ENCODE peak calls at places on chromosomes 4 and X, in four cellular contexts. P is GM23248, E is left lung, N is ovary. W is an unnamed sample. For H3K4me1, the result is how much of the 10 kb centered on the place peaks cover.

GRCh38 chr4:139655116-139655515 is 10.5 kb upstream of the MGST2 start:
- DNase-seq in E (no peak), N (no peak), P (peak), W (no peak)

GRCh38 chr4:137370206-137370633 is 162.1 kb downstream of the PCDH18 start:
- DNase-seq in N (no peak), P (peak), E (no peak), W (no peak)

GRCh38 chr4:162644346-162644745 is 480.5 kb upstream of the FSTL5 start:
- DNase-seq in N (no peak), E (no peak), P (peak), W (no peak)

GRCh38 chrX:153339662-153340061 is 5.7 kb downstream of the ZNF275 start:
- DNase-seq in E (no peak), P (no peak), N (no peak), W (no peak)

GRCh38 chrX:12819231-12819630 is 28.0 kb downstream of the PRPS2 start:
- DNase-seq in N (no peak), P (peak), E (no peak), W (no peak)

GRCh38 chrX:43970528-43970927 is 2.7 kb downstream of the NDP start:
- DNase-seq in E (no peak), N (no peak), P (peak), W (no peak)

GRCh38 chr4:23728971-23729370 is 160.9 kb downstream of the PPARGC1A start:
- DNase-seq in P (no peak), E (no peak), N (no peak), W (no peak)

GRCh38 chrX:155216940-155217450 is 735 bp downstream of the VBP1 start:
- DNase-seq in P (peak), N (no peak), E (no peak), W (no peak)

GRCh38 chr4:80592950-80593349 is 257.4 kb downstream of the CFAP299 start:
- DNase-seq in E (no peak), N (no peak), P (no peak), W (no peak)

GRCh38 chrX:140057001-140057411 is 91.7 kb upstream of the CXorf66 start:
- DNase-seq in P (peak), N (peak), E (peak), W (no peak)

GRCh38 chr4:150244600-150244999 is 166.4 kb downstream of the DCLK2 start:
- DNase-seq in E (no peak), N (no peak), P (peak), W (no peak)
- H3K4me1 ChIP-seq in E (under half), N (under half), P (under half), W (under half)

DNA sequence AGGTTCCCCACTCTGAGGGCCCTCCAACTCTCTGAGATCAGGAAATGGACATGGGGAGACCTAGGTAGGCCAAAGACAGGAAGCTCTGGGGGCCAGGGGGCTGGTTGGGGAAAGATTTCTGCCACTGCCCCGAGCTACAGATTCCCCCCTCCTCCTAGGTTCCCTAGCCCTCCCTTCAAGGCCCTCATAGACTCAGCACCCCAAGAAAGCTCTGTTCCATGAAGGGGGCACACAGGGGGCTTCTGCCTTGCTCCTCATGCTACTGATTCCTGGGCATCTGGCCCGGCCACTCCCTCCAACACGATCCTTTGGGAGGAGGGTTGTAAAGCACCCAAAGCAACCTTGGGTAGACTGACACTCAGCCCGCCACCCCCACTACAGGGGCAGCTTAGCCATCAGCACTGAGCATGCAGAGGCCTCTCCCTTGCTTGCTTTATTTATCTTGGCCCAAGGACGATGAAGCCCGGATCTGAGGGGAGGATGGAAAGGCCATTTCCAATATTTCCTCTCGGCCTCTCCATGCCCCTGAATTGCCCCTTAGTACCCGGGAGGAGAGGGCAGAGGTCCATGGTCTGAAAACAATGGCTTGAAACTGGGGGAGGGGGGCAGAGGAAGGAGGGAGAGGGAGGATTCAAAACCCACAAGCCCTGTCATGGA is 146.7 kb downstream of the PJA1 start:
- DNase-seq in E (no peak), P (no peak), N (no peak), W (no peak)
- H3K4me3 ChIP-seq in E (no peak), P (no peak), N (no peak), W (no peak)

GRCh38 chr4:185255868-185256267 is 46.5 kb downstream of the SNX25 start:
- DNase-seq in N (no peak), E (no peak), P (no peak), W (no peak)

GRCh38 chr4:185254434-185254833 is 45.0 kb downstream of the SNX25 start:
- DNase-seq in P (no peak), E (no peak), N (no peak), W (no peak)

GRCh38 chr4:185257086-185257485 is 47.7 kb downstream of the SNX25 start:
- DNase-seq in E (no peak), P (no peak), N (no peak), W (no peak)

GRCh38 chr4:185257694-185258093 is 48.3 kb downstream of the SNX25 start:
- DNase-seq in E (no peak), N (no peak), P (no peak), W (no peak)

DNA sequence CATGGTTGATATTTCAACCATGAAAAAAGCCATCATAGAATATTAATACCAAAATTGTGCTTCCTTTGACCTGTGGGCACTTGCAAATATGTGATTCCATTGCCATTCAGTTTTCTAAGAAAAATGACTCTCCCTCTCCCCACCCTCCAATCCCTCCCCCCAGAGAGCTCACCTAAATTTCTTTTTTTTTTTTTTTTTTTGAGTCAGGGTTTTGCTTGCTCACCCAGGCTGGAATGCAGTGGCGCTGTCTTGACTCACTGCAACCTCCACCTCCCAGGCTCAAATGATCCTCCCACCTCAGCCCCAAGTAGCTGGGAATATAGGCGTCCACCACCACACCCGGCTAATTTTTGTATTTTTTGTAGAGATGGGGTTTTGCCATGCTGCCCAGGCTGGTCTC is 47.0 kb downstream of the SNX25 start:
- DNase-seq in N (no peak), P (peak), E (no peak), W (no peak)
- H3K4me1 ChIP-seq in N (under half), P (under half), E (under half), W (under half)

GRCh38 chr4:9946171-9946570 is 75.1 kb downstream of the SLC2A9 start:
- DNase-seq in P (no peak), N (no peak), E (no peak), W (no peak)

GRCh38 chr4:9943761-9944160 is 77.5 kb downstream of the SLC2A9 start:
- DNase-seq in N (no peak), E (no peak), P (no peak), W (no peak)

GRCh38 chr4:9949573-9949972 is 71.7 kb downstream of the SLC2A9 start:
- DNase-seq in E (no peak), P (no peak), N (no peak), W (no peak)

GRCh38 chr4:9944431-9945425 is 76.6 kb downstream of the SLC2A9 start:
- DNase-seq in E (no peak), N (no peak), P (peak), W (no peak)

GRCh38 chr4:9947168-9948062 is 73.9 kb downstream of the SLC2A9 start:
- DNase-seq in E (no peak), N (no peak), P (no peak), W (no peak)
- H3K4me3 ChIP-seq in E (no peak), N (no peak), P (no peak), W (no peak)

DNA sequence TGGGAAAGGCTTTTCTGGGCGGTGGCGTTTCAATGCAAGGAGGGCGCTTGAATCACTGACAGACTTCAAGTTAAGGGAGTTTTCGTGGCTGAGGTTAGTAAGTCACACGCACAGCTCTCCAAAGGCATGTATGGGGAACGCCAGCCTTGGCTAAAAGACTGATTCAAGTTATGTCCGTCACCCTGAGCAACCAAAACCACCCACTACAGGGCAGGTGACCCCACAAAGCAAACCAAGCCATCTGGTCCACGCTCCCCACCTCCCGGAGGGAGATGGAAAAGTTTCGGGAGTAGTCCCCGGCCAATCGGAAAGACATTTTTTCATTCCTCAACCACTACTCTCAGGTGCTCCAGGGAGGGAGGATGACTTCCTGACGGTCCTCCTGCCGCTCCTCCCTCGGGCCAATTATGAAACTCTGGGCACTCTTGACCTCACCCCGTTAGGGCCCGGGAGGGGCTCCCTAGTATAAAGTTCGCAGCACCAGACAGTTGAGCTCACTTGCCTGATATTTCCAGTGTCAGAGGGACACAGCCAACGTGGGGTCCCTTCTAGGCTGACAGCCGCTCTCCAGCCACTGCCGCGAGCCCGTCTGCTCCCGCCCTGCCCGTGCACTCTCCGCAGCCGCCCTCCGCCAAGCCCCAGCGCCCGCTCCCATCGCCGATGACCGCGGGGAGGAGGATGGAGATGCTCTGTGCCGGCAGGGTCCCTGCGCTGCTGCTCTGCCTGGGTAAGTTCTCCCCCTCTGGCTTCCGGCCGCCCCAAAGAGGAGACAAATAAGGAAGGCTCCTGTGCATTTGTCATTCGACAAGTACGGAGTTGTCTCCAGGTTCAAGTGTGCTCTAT is at the start of gene EREG:
- DNase-seq in N (no peak), P (peak), E (peak), W (no peak)
- H3K4me1 ChIP-seq in N (under half), P (under half), E (under half), W (under half)

GRCh38 chr4:92307156-92307555 is 3.4 kb downstream of the GRID2 start:
- DNase-seq in P (no peak), N (no peak), E (no peak), W (no peak)

GRCh38 chr4:92304636-92305035 is 870 bp downstream of the GRID2 start:
- DNase-seq in N (no peak), P (no peak), E (no peak), W (no peak)

GRCh38 chr4:92305148-92305877 is 1.5 kb downstream of the GRID2 start:
- DNase-seq in E (peak), N (peak), P (peak), W (no peak)

GRCh38 chr4:92307886-92308285 is 4.1 kb downstream of the GRID2 start:
- DNase-seq in N (no peak), P (no peak), E (no peak), W (no peak)

GRCh38 chr4:92305878-92306520 is 2.2 kb downstream of the GRID2 start:
- DNase-seq in N (no peak), P (no peak), E (peak), W (no peak)
- H3K4me3 ChIP-seq in N (no peak), P (peak), E (peak), W (peak)

DNA sequence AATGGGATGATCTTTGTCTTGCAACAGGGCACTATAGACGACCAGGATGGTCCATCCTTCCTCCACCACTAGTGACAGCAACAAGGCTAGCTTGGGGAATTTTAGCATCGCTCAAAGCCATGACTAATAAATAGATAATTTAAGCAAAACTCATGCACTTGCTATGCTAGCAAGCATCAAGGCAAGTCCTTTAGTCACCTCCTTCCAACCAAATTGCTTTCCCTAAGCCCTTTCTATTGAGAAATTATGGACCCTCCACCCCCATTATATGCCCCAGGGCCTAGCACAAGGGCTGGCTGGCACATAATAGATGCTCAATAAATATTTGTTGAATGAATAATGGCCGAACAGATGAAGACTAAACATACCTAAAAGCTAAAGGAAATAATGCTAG is 28.6 kb downstream of the SLC16A2 start:
- DNase-seq in N (no peak), P (peak), E (no peak), W (no peak)
- H3K4me1 ChIP-seq in N (under half), P (under half), E (under half), W (under half)

DNA sequence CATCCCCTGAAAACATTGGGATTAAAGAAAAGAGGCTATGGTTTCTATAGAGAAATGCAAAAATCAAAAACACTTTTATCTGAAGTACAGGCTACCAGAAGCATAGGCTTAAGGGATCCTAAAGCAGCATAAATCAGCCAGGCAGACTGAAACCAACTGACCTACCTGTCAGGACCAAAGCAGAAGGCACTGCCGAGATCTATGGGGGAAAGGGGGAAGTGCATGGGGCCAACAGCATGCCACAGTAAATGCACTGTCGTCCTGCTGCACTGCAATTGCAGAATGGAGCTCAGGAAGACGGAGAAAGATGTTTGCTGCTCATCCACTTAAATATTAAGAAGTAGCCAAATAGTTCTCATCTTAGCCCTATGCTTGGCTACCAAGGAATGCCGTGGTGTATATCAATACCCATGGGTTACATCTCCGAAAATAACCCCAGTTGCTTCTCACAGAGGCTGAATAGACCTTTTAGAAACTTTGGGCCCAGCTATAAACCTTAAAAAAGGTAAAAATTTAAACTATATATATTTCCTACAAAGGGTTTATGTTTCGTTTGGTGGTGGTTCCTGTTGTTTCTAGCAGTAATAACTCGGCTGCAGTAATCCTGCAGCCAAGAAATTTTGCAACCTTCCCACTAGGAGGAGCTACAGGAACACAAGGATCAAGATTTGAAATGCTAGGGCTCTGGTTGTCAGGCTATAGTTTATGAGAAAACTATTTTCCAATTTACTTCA is 312.2 kb upstream of the DIAPH2 start:
- DNase-seq in E (no peak), N (no peak), P (peak), W (no peak)
- H3K4me3 ChIP-seq in E (no peak), N (no peak), P (no peak), W (no peak)

W was measured in esophagus squamous epithelium.